ENCODE peak calls at places on chromosome 6, in ten cellular contexts. One of them, this sample, is unnamed.
A peak's percentile ranks its signal among the peaks of the same experiment; 100 is the strongest.

GRCh38 chr6:82045965-82046756 is 201.4 kb downstream of the IBTK start:
- DNase-seq in spleen: no peak
- DNase-seq in lower lobe of right lung: no peak
- DNase-seq in CD4-positive, alpha-beta memory T cell: no peak
- DNase-seq in effector memory CD4-positive, alpha-beta T cell: no peak
- DNase-seq in sigmoid colon: no peak
- DNase-seq in ovary: no peak
- DNase-seq in transverse colon: no peak
- DNase-seq in GM23248: peak; percentile 92
- DNase-seq in right lobe of liver: no peak
- DNase-seq in this sample: no peak

GRCh38 chr6:35048031-35048613 is 93.0 kb downstream of the TCP11 start:
- DNase-seq in spleen: no peak
- DNase-seq in lower lobe of right lung: no peak
- DNase-seq in CD4-positive, alpha-beta memory T cell: no peak
- DNase-seq in effector memory CD4-positive, alpha-beta T cell: no peak
- DNase-seq in sigmoid colon: peak; percentile 69
- DNase-seq in ovary: no peak
- DNase-seq in transverse colon: no peak
- DNase-seq in GM23248: peak; percentile 64
- DNase-seq in right lobe of liver: no peak
- DNase-seq in this sample: no peak

GRCh38 chr6:133341607-133342158 is 100.5 kb downstream of the EYA4 start:
- DNase-seq in spleen: no peak
- DNase-seq in lower lobe of right lung: no peak
- DNase-seq in CD4-positive, alpha-beta memory T cell: no peak
- DNase-seq in effector memory CD4-positive, alpha-beta T cell: no peak
- DNase-seq in sigmoid colon: no peak
- DNase-seq in ovary: no peak
- DNase-seq in transverse colon: no peak
- DNase-seq in GM23248: peak; percentile 35
- DNase-seq in right lobe of liver: no peak
- DNase-seq in this sample: no peak

GRCh38 chr6:153090241-153090930 is 40.7 kb downstream of the RGS17 start:
- DNase-seq in spleen: no peak
- DNase-seq in lower lobe of right lung: no peak
- DNase-seq in CD4-positive, alpha-beta memory T cell: no peak
- DNase-seq in effector memory CD4-positive, alpha-beta T cell: no peak
- DNase-seq in sigmoid colon: no peak
- DNase-seq in ovary: no peak
- DNase-seq in transverse colon: no peak
- DNase-seq in GM23248: peak; percentile 89
- DNase-seq in right lobe of liver: no peak
- DNase-seq in this sample: no peak

GRCh38 chr6:15452182-15452941 is 206.5 kb downstream of the JARID2 start:
- DNase-seq in spleen: no peak
- DNase-seq in lower lobe of right lung: no peak
- DNase-seq in CD4-positive, alpha-beta memory T cell: no peak
- DNase-seq in effector memory CD4-positive, alpha-beta T cell: no peak
- DNase-seq in sigmoid colon: no peak
- DNase-seq in ovary: no peak
- DNase-seq in transverse colon: no peak
- DNase-seq in GM23248: no peak
- DNase-seq in right lobe of liver: no peak
- DNase-seq in this sample: no peak

GRCh38 chr6:167238169-167238693 is 52.9 kb upstream of the UNC93A start:
- DNase-seq in spleen: no peak
- DNase-seq in lower lobe of right lung: no peak
- DNase-seq in CD4-positive, alpha-beta memory T cell: no peak
- DNase-seq in effector memory CD4-positive, alpha-beta T cell: no peak
- DNase-seq in sigmoid colon: no peak
- DNase-seq in ovary: no peak
- DNase-seq in transverse colon: no peak
- DNase-seq in GM23248: no peak
- DNase-seq in right lobe of liver: peak; percentile 53
- DNase-seq in this sample: no peak

GRCh38 chr6:18352842-18353241 is 34.3 kb upstream of the RNF144B start:
- DNase-seq in spleen: no peak
- DNase-seq in lower lobe of right lung: no peak
- DNase-seq in CD4-positive, alpha-beta memory T cell: no peak
- DNase-seq in effector memory CD4-positive, alpha-beta T cell: no peak
- DNase-seq in sigmoid colon: no peak
- DNase-seq in ovary: no peak
- DNase-seq in transverse colon: no peak
- DNase-seq in GM23248: no peak
- DNase-seq in right lobe of liver: no peak
- DNase-seq in this sample: no peak

GRCh38 chr6:166078294-166078693 is 89.4 kb downstream of the TBXT start:
- DNase-seq in spleen: no peak
- DNase-seq in lower lobe of right lung: no peak
- DNase-seq in CD4-positive, alpha-beta memory T cell: no peak
- DNase-seq in effector memory CD4-positive, alpha-beta T cell: no peak
- DNase-seq in sigmoid colon: no peak
- DNase-seq in ovary: no peak
- DNase-seq in transverse colon: no peak
- DNase-seq in GM23248: peak; percentile 92
- DNase-seq in right lobe of liver: no peak
- DNase-seq in this sample: no peak

GRCh38 chr6:32194388-32194787 is 1.9 kb upstream of the GPSM3 start:
- DNase-seq in spleen: no peak
- DNase-seq in lower lobe of right lung: no peak
- DNase-seq in CD4-positive, alpha-beta memory T cell: no peak
- DNase-seq in effector memory CD4-positive, alpha-beta T cell: no peak
- DNase-seq in sigmoid colon: no peak
- DNase-seq in ovary: no peak
- DNase-seq in transverse colon: no peak
- DNase-seq in GM23248: no peak
- DNase-seq in right lobe of liver: no peak
- DNase-seq in this sample: no peak
- H3K4me3 ChIP-seq in spleen: no peak overlapping the region
- H3K4me3 ChIP-seq in lower lobe of right lung: peak overlapping the region; percentile 49
- H3K4me3 ChIP-seq in CD4-positive, alpha-beta memory T cell: peak overlapping the region; percentile 97
- H3K4me3 ChIP-seq in effector memory CD4-positive, alpha-beta T cell: peak overlapping the region; percentile 96
- H3K4me3 ChIP-seq in sigmoid colon: no peak overlapping the region
- H3K4me3 ChIP-seq in ovary: no peak overlapping the region
- H3K4me3 ChIP-seq in transverse colon: no peak overlapping the region
- H3K4me3 ChIP-seq in GM23248: peak overlapping the region; percentile 80
- H3K4me3 ChIP-seq in right lobe of liver: no peak overlapping the region
- H3K4me3 ChIP-seq in this sample: no peak overlapping the region

DNA sequence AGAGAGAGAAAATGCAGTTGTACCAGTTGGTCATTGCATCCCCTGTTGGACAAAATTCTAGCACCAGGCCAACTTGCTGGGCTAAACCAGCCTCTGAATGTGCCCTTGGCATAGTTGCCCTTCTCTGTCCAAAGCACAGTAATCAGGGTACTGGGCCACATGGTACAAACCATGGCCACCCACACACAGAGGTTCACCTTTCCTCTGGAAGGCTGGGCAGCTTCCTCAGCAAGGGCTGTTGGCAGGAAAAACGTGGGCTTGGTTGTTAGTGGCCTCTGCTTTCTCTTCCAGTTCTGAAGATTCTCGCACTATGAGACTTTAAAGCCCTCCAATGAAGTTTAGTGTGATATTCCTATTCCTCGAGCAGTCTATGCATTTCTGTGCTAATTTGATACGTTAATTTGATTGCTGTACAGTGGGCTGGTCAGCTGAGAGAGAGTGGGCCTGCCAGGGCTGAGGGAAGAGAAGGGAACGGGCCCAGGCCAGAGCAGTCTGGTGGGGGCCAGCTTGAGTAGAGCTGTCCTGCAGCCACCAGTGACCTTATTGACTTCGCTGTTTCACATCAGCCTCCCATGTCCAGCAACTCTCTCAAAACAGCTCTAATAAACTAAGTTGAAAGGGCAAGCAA is 592 bp downstream of the DDO start:
- DNase-seq in spleen: no peak
- DNase-seq in lower lobe of right lung: peak; percentile 66
- DNase-seq in CD4-positive, alpha-beta memory T cell: no peak
- DNase-seq in effector memory CD4-positive, alpha-beta T cell: no peak
- DNase-seq in sigmoid colon: no peak
- DNase-seq in ovary: no peak
- DNase-seq in transverse colon: no peak
- DNase-seq in GM23248: no peak
- DNase-seq in right lobe of liver: peak; percentile 57
- DNase-seq in this sample: no peak
- H3K27me3 ChIP-seq in spleen: no peaks in the 10 kb centered on the region
- H3K27me3 ChIP-seq in lower lobe of right lung: no peaks in the 10 kb centered on the region
- H3K27me3 ChIP-seq in CD4-positive, alpha-beta memory T cell: no peaks in the 10 kb centered on the region
- H3K27me3 ChIP-seq in effector memory CD4-positive, alpha-beta T cell: no peaks in the 10 kb centered on the region
- H3K27me3 ChIP-seq in sigmoid colon: no peaks in the 10 kb centered on the region
- H3K27me3 ChIP-seq in ovary: no peaks in the 10 kb centered on the region
- H3K27me3 ChIP-seq in transverse colon: no peaks in the 10 kb centered on the region
- H3K27me3 ChIP-seq in GM23248: no peaks in the 10 kb centered on the region
- H3K27me3 ChIP-seq in right lobe of liver: no peaks in the 10 kb centered on the region
- H3K27me3 ChIP-seq in this sample: no peaks in the 10 kb centered on the region

DNA sequence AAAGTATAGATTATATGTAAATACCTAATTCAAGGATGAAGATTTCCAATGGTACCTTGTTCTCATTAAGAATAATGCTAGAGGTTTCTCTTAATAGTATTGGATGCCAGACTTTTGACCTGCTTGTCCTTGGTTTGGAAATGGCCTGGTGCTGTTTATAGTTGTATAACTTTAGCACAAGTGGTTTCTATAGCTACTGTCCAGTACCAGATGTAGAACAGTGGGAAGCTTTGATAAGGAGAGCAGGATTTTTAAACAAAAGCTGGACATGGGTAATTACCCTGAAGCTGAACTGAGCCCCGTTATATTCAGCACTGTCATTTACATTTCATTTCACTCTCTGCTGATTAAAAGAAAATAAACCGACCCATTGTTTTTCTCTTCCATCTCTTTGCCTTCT is 43.7 kb downstream of the TRMT11 start:
- DNase-seq in spleen: no peak
- DNase-seq in lower lobe of right lung: no peak
- DNase-seq in CD4-positive, alpha-beta memory T cell: no peak
- DNase-seq in effector memory CD4-positive, alpha-beta T cell: no peak
- DNase-seq in sigmoid colon: no peak
- DNase-seq in ovary: no peak
- DNase-seq in transverse colon: no peak
- DNase-seq in GM23248: no peak
- DNase-seq in right lobe of liver: no peak
- DNase-seq in this sample: no peak
- H3K4me3 ChIP-seq in spleen: no peak overlapping the region
- H3K4me3 ChIP-seq in lower lobe of right lung: no peak overlapping the region
- H3K4me3 ChIP-seq in CD4-positive, alpha-beta memory T cell: no peak overlapping the region
- H3K4me3 ChIP-seq in effector memory CD4-positive, alpha-beta T cell: no peak overlapping the region
- H3K4me3 ChIP-seq in sigmoid colon: no peak overlapping the region
- H3K4me3 ChIP-seq in ovary: no peak overlapping the region
- H3K4me3 ChIP-seq in transverse colon: no peak overlapping the region
- H3K4me3 ChIP-seq in GM23248: no peak overlapping the region
- H3K4me3 ChIP-seq in right lobe of liver: no peak overlapping the region
- H3K4me3 ChIP-seq in this sample: no peak overlapping the region

DNA sequence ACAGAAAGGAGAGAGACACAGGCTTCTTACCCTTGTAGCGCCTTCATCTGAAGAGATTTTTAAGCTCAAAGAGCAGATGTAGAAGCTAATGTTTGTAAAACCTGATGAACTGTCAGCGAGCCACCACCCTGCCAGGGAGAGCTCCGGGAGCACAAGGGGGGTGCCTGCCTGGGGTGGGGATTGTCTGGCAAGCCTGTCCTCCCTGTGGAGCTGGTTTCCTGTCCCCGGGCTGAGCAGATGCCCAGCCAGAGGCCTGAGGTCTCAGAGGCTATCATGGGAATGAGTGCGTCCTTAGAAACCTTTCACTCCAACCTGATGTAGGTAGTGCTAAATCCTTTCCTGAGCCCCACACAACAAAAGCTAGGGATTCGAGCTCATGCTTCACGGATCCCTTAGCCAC is 41.9 kb upstream of the NR2E1 start:
- DNase-seq in spleen: no peak
- DNase-seq in lower lobe of right lung: no peak
- DNase-seq in CD4-positive, alpha-beta memory T cell: no peak
- DNase-seq in effector memory CD4-positive, alpha-beta T cell: no peak
- DNase-seq in sigmoid colon: no peak
- DNase-seq in ovary: no peak
- DNase-seq in transverse colon: no peak
- DNase-seq in GM23248: no peak
- DNase-seq in right lobe of liver: no peak
- DNase-seq in this sample: no peak
- H3K27me3 ChIP-seq in spleen: peaks cover 100% of the 10 kb centered on the region
- H3K27me3 ChIP-seq in lower lobe of right lung: peaks cover 77% of the 10 kb centered on the region
- H3K27me3 ChIP-seq in CD4-positive, alpha-beta memory T cell: peaks cover 29% of the 10 kb centered on the region
- H3K27me3 ChIP-seq in effector memory CD4-positive, alpha-beta T cell: peaks cover 26% of the 10 kb centered on the region
- H3K27me3 ChIP-seq in sigmoid colon: peaks cover 87% of the 10 kb centered on the region
- H3K27me3 ChIP-seq in ovary: no peaks in the 10 kb centered on the region
- H3K27me3 ChIP-seq in transverse colon: peaks cover 99% of the 10 kb centered on the region
- H3K27me3 ChIP-seq in GM23248: peaks cover 91% of the 10 kb centered on the region
- H3K27me3 ChIP-seq in right lobe of liver: no peaks in the 10 kb centered on the region
- H3K27me3 ChIP-seq in this sample: peaks cover 51% of the 10 kb centered on the region

DNA sequence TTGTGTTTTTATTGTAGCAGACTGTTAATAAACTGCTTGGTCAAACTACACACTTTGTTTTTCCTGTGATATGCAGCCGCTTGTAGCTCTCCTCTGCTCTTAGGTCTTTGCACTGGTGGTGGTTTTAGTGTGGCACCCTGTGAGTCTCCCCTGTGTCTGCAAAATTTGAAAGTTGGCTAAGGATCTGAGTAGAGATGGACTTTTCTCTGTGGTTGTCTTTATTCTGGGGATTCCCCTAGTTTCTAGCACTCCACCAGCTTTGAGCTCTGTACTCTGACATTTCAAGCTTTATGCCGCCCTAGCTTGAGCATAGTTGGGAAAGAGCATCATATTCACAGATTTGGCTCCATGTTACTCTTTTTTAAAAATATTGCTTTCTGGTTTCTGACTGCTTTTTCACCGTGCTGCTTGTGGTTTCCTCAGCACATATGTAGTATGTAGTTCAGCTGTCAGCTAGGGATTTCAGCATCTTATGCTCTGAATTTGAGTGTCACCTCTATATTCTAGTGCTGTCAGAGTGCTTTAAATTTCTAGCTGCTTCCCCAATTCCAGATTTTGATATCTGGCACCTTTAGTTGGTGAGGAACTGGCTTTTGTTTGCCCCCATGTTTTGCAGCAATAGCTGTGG is 25.4 kb downstream of the CDYL start:
- DNase-seq in spleen: no peak
- DNase-seq in lower lobe of right lung: no peak
- DNase-seq in CD4-positive, alpha-beta memory T cell: no peak
- DNase-seq in effector memory CD4-positive, alpha-beta T cell: no peak
- DNase-seq in sigmoid colon: no peak
- DNase-seq in ovary: no peak
- DNase-seq in transverse colon: no peak
- DNase-seq in GM23248: no peak
- DNase-seq in right lobe of liver: no peak
- DNase-seq in this sample: no peak
- H3K4me3 ChIP-seq in spleen: no peak overlapping the region
- H3K4me3 ChIP-seq in lower lobe of right lung: no peak overlapping the region
- H3K4me3 ChIP-seq in CD4-positive, alpha-beta memory T cell: no peak overlapping the region
- H3K4me3 ChIP-seq in effector memory CD4-positive, alpha-beta T cell: no peak overlapping the region
- H3K4me3 ChIP-seq in sigmoid colon: no peak overlapping the region
- H3K4me3 ChIP-seq in ovary: no peak overlapping the region
- H3K4me3 ChIP-seq in transverse colon: no peak overlapping the region
- H3K4me3 ChIP-seq in GM23248: no peak overlapping the region
- H3K4me3 ChIP-seq in right lobe of liver: no peak overlapping the region
- H3K4me3 ChIP-seq in this sample: no peak overlapping the region